ENCODE peak calls at places on chromosomes 5 and 9, in ten cellular contexts. V, T, L, J, P, X, W, S, M and E are unnamed samples.

GRCh38 chr9:79798450-79798849 is 226.7 kb downstream of the TLE4 start:
- DNase-seq in V (no peak), W (no peak), T (no peak), X (no peak), L (no peak), P (no peak), M (no peak), J (no peak), S (no peak), E (no peak)

GRCh38 chr5:149886697-149887470 is 57.7 kb downstream of the PDE6A start:
- DNase-seq in X (no peak), S (peak), V (no peak), W (no peak), T (no peak), J (no peak), L (no peak), M (no peak), P (peak), E (peak)

GRCh38 chr9:7542648-7543165 is 256.9 kb downstream of the DMAC1 start:
- DNase-seq in J (no peak), X (no peak), W (no peak), S (no peak), T (no peak), M (no peak), V (no peak), P (peak), L (no peak), E (no peak)

GRCh38 chr5:139492700-139493192 is 10.2 kb upstream of the STING1 start:
- DNase-seq in V (no peak), M (no peak), S (peak), L (no peak), X (no peak), T (no peak), P (peak), W (no peak), J (no peak), E (peak)

GRCh38 chr5:176619203-176619568 is 9.2 kb upstream of the GPRIN1 start:
- DNase-seq in W (peak), S (peak), J (peak), L (peak), P (peak), V (peak), M (peak), X (peak), T (peak), E (peak)

GRCh38 chr5:72587909-72588308 is 80.7 kb upstream of the ZNF366 start:
- DNase-seq in P (no peak), X (no peak), M (no peak), L (no peak), W (no peak), S (no peak), J (no peak), T (no peak), V (no peak), E (no peak)

GRCh38 chr9:13974891-13975290 is 339.1 kb downstream of the NFIB start:
- DNase-seq in S (no peak), W (no peak), T (no peak), P (peak), V (no peak), L (no peak), J (no peak), M (no peak), X (no peak), E (peak)

GRCh38 chr5:157900644-157901043 is 41.7 kb upstream of the CLINT1 start:
- DNase-seq in S (no peak), W (no peak), L (no peak), P (no peak), J (no peak), X (no peak), V (no peak), M (no peak), T (no peak), E (no peak)

GRCh38 chr5:16727937-16728336 is 111.1 kb upstream of the RETREG1 start:
- DNase-seq in X (no peak), S (no peak), L (no peak), P (peak), T (no peak), J (no peak), W (no peak), V (no peak), M (peak), E (no peak)

GRCh38 chr5:178424141-178424855 is 165.9 kb downstream of the COL23A1 start:
- DNase-seq in W (no peak), J (no peak), V (no peak), S (no peak), T (no peak), L (no peak), X (no peak), M (no peak), P (no peak), E (no peak)

GRCh38 chr9:68706579-68707201 is 1.6 kb downstream of the PIP5K1B start:
- DNase-seq in T (no peak), S (peak), M (no peak), V (no peak), X (peak), P (no peak), J (no peak), L (no peak), W (no peak), E (no peak)

GRCh38 chr5:138820695-138821094 is 54.4 kb downstream of the LRRTM2 start:
- DNase-seq in T (no peak), X (no peak), W (no peak), M (no peak), V (no peak), J (no peak), L (no peak), P (no peak), S (no peak), E (no peak)

GRCh38 chr5:101611039-101611438 is 685.0 kb downstream of the SLCO4C1 start:
- DNase-seq in L (no peak), T (no peak), W (no peak), P (no peak), V (no peak), X (no peak), S (no peak), M (no peak), J (no peak), E (no peak)

GRCh38 chr5:135921388-135921787 is 25.7 kb upstream of the IL9 start:
- DNase-seq in M (no peak), J (no peak), S (no peak), T (no peak), L (no peak), V (no peak), X (no peak), W (no peak), P (no peak), E (peak)

GRCh38 chr5:158759276-158759675 is 340.4 kb downstream of the EBF1 start:
- DNase-seq in W (no peak), X (no peak), T (no peak), P (peak), V (no peak), M (no peak), J (no peak), L (no peak), S (no peak), E (no peak)

GRCh38 chr9:109191746-109192145 is 24.7 kb upstream of the FRRS1L start:
- DNase-seq in T (no peak), S (no peak), L (no peak), W (no peak), X (no peak), J (no peak), V (no peak), M (no peak), P (no peak), E (no peak)

GRCh38 chr5:59116231-59116900 is 533.5 kb downstream of the RAB3C start:
- DNase-seq in S (peak), V (no peak), M (no peak), P (no peak), L (no peak), T (no peak), W (no peak), X (no peak), J (no peak), E (no peak)

GRCh38 chr5:78328585-78329173 is 31.7 kb upstream of the SCAMP1 start:
- DNase-seq in X (no peak), M (no peak), J (no peak), T (no peak), L (no peak), P (peak), S (no peak), V (no peak), W (no peak), E (no peak)

GRCh38 chr5:78718185-78718584 is 69.6 kb upstream of the LHFPL2 start:
- DNase-seq in X (no peak), P (no peak), M (no peak), W (no peak), L (no peak), V (no peak), T (no peak), S (no peak), J (no peak), E (no peak)

GRCh38 chr5:68504306-68504705 is 288.8 kb downstream of the PIK3R1 start:
- DNase-seq in X (no peak), M (no peak), J (no peak), W (no peak), P (peak), L (no peak), T (no peak), V (no peak), S (no peak), E (no peak)

GRCh38 chr5:110880413-110880812 is 141.6 kb downstream of the SLC25A46 start:
- DNase-seq in M (no peak), S (no peak), P (peak), J (no peak), X (no peak), L (no peak), V (no peak), T (no peak), W (peak), E (peak)

GRCh38 chr9:12930906-12931305 is 156.1 kb downstream of the LURAP1L start:
- DNase-seq in L (no peak), V (no peak), J (no peak), S (no peak), X (no peak), P (no peak), T (no peak), M (no peak), W (no peak), E (peak)

GRCh38 chr5:57600321-57600720 is 117.7 kb upstream of the ACTBL2 start:
- DNase-seq in J (no peak), M (no peak), S (no peak), X (no peak), T (no peak), P (peak), W (no peak), L (no peak), V (no peak), E (peak)

GRCh38 chr5:73945505-73945904 is 319.5 kb downstream of the ARHGEF28 start:
- DNase-seq in W (no peak), T (no peak), X (no peak), M (no peak), P (no peak), J (no peak), L (no peak), S (no peak), V (no peak), E (no peak)

GRCh38 chr5:137706841-137707240 is 29.0 kb downstream of the KLHL3 start:
- DNase-seq in V (no peak), X (no peak), M (no peak), T (no peak), J (no peak), L (no peak), W (no peak), P (no peak), S (no peak), E (no peak)

GRCh38 chr9:128068656-128069221 is 707 bp downstream of the SLC25A25 start:
- DNase-seq in L (no peak), V (no peak), J (no peak), W (no peak), T (no peak), X (peak), S (no peak), P (no peak), M (no peak), E (peak)

GRCh38 chr5:72817076-72817476 is 615 bp downstream of the TNPO1 start:
- DNase-seq in V (peak), X (peak), W (no peak), T (peak), P (peak), M (peak), S (peak), L (peak), J (peak), E (peak)

GRCh38 chr9:120265791-120266190 is 314.2 kb downstream of the CDK5RAP2 start:
- DNase-seq in J (no peak), X (no peak), L (no peak), T (no peak), V (peak), M (peak), S (peak), P (peak), W (no peak), E (no peak)

GRCh38 chr9:109908459-109909390 is 128.7 kb downstream of the PALM2AKAP2 start:
- DNase-seq in T (no peak), M (no peak), W (peak), P (no peak), J (no peak), X (no peak), S (no peak), V (no peak), L (no peak), E (no peak)

GRCh38 chr9:12923472-12924009 is 148.7 kb downstream of the LURAP1L start:
- DNase-seq in L (no peak), M (no peak), W (peak), P (peak), V (peak), X (no peak), T (no peak), S (peak), J (no peak), E (peak)

GRCh38 chr5:60349891-60350415 is 350.0 kb downstream of the DEPDC1B start:
- DNase-seq in P (no peak), V (no peak), M (no peak), X (no peak), W (no peak), T (no peak), L (no peak), J (no peak), S (no peak), E (no peak)

GRCh38 chr5:145244251-145244650 is 590.9 kb downstream of the PRELID2 start:
- DNase-seq in J (no peak), M (no peak), X (no peak), W (no peak), P (peak), L (no peak), T (no peak), V (no peak), S (no peak), E (no peak)